ENCODE peak calls at places on chromosomes 13 and 19, in six cellular contexts. O, Q, U, X, E and A are unnamed samples.

GRCh38 chr19:44847144-44848035 is 1.3 kb downstream of the NECTIN2 start:
- DNase-seq in E (peak), O (no peak), Q (no peak), U (peak), X (peak), A (no peak)

GRCh38 chr19:13619203-13619632 is 112.9 kb upstream of the CACNA1A start:
- DNase-seq in X (no peak), Q (no peak), O (no peak), E (no peak), U (no peak), A (no peak)

GRCh38 chr19:17703823-17704463 is 15.3 kb upstream of the MAP1S start:
- DNase-seq in E (no peak), X (peak), O (peak), U (peak), Q (peak), A (peak)

GRCh38 chr13:43805071-43805468 is 18.3 kb upstream of the ENOX1 start:
- DNase-seq in E (no peak), U (peak), X (peak), O (peak), Q (no peak), A (no peak)

GRCh38 chr19:58097783-58098681 is at the start of gene ZSCAN18:
- DNase-seq in X (peak), Q (peak), E (peak), U (peak), O (no peak), A (peak)

GRCh38 chr13:24008679-24009078 is 111.4 kb upstream of the C1QTNF9B start:
- DNase-seq in O (no peak), X (no peak), E (no peak), Q (no peak), U (peak), A (no peak)

GRCh38 chr19:15398501-15399233 is 19.1 kb upstream of the AKAP8 start:
- DNase-seq in U (no peak), Q (no peak), E (peak), O (no peak), X (no peak), A (no peak)

GRCh38 chr19:32251634-32252332 is 93.6 kb upstream of the ZNF507 start:
- DNase-seq in Q (no peak), E (no peak), U (no peak), X (no peak), O (no peak), A (no peak)